ENCODE peak calls at places on chromosomes 2 and 18, in four cellular contexts. F is HepG2, K is K562, O is GM12878. D is an unnamed sample.

GRCh38 chr18:31088532-31088931 is 13.7 kb downstream of the DSC2 start:
- DNase-seq in K (no peak), O (no peak), F (no peak), D (no peak)

GRCh38 chr2:8132371-8132831 is 549.5 kb upstream of the ID2 start:
- DNase-seq in K (no peak), F (no peak), O (no peak), D (no peak)

GRCh38 chr2:205646680-205647079 is 35.6 kb upstream of the NRP2 start:
- DNase-seq in K (no peak), F (no peak), O (peak; percentile 38), D (no peak)

GRCh38 chr18:59086522-59086921 is 53.2 kb upstream of the SEC11C start:
- DNase-seq in F (no peak), K (no peak), O (no peak), D (no peak)

GRCh38 chr2:219160186-219161017 is at the start of gene NHEJ1:
- DNase-seq in F (peak; percentile 90), K (peak; percentile 91), O (peak; percentile 65), D (peak; percentile 98)

GRCh38 chr2:96093528-96093927 is 22.8 kb downstream of the ADRA2B start:
- DNase-seq in K (no peak), F (no peak), O (no peak), D (no peak)

GRCh38 chr2:70958759-70959158 is 19.7 kb upstream of the ANKRD53 start:
- DNase-seq in O (no peak), F (no peak), K (no peak), D (no peak)

GRCh38 chr2:26562811-26563645 is 78.1 kb downstream of the CIB4 start:
- DNase-seq in O (no peak), K (no peak), F (no peak), D (no peak)

GRCh38 chr2:176976766-176977165 is 235.8 kb upstream of the HNRNPA3 start:
- DNase-seq in K (no peak), O (no peak), F (no peak), D (no peak)

GRCh38 chr2:105184420-105184819 is 57.1 kb upstream of the GPR45 start:
- DNase-seq in K (no peak), F (peak; percentile 29), O (no peak), D (no peak)

GRCh38 chr2:163785162-163785561 is 49.4 kb upstream of the FIGN start:
- DNase-seq in K (no peak), O (no peak), F (no peak), D (no peak)

GRCh38 chr2:12728221-12728777 is 11.6 kb downstream of the TRIB2 start:
- DNase-seq in F (no peak), K (no peak), O (peak; percentile 93), D (no peak)

GRCh38 chr2:156190532-156190931 is 142.0 kb downstream of the NR4A2 start:
- DNase-seq in F (no peak), K (no peak), O (no peak), D (no peak)

GRCh38 chr18:37482433-37482832 is 83.2 kb downstream of the CELF4 start:
- DNase-seq in O (no peak), K (no peak), F (no peak), D (peak; percentile 64)

GRCh38 chr2:109318150-109318948 is 189.3 kb downstream of the SH3RF3 start:
- DNase-seq in K (no peak), O (no peak), F (peak; percentile 20), D (peak; percentile 82)

GRCh38 chr2:8548065-8548870 is 133.6 kb upstream of the ID2 start:
- DNase-seq in F (no peak), K (no peak), O (no peak), D (no peak)

GRCh38 chr18:21769206-21769605 is 28.6 kb downstream of the MIB1 start:
- DNase-seq in O (no peak), K (no peak), F (no peak), D (no peak)

GRCh38 chr2:183049420-183049819 is 11.2 kb upstream of the NCKAP1 start:
- DNase-seq in O (no peak), F (no peak), K (no peak), D (no peak)

GRCh38 chr18:9568186-9568585 is 46.2 kb downstream of the PPP4R1 start:
- DNase-seq in K (no peak), F (no peak), O (no peak), D (no peak)

GRCh38 chr2:43101751-43102150 is 124.7 kb downstream of the ZFP36L2 start:
- DNase-seq in F (no peak), K (no peak), O (no peak), D (no peak)
- H3K9ac ChIP-seq in F (no peak overlapping the region), K (no peak overlapping the region), O (no peak overlapping the region), D (no peak overlapping the region)

GRCh38 chr18:213505-213904 is 54.3 kb downstream of the THOC1 start:
- DNase-seq in O (no peak), K (no peak), F (no peak), D (no peak)
- TF ChIP-seq SMC3 in O (no peak), K (no peak), F (no peak), D (no peak)

DNA sequence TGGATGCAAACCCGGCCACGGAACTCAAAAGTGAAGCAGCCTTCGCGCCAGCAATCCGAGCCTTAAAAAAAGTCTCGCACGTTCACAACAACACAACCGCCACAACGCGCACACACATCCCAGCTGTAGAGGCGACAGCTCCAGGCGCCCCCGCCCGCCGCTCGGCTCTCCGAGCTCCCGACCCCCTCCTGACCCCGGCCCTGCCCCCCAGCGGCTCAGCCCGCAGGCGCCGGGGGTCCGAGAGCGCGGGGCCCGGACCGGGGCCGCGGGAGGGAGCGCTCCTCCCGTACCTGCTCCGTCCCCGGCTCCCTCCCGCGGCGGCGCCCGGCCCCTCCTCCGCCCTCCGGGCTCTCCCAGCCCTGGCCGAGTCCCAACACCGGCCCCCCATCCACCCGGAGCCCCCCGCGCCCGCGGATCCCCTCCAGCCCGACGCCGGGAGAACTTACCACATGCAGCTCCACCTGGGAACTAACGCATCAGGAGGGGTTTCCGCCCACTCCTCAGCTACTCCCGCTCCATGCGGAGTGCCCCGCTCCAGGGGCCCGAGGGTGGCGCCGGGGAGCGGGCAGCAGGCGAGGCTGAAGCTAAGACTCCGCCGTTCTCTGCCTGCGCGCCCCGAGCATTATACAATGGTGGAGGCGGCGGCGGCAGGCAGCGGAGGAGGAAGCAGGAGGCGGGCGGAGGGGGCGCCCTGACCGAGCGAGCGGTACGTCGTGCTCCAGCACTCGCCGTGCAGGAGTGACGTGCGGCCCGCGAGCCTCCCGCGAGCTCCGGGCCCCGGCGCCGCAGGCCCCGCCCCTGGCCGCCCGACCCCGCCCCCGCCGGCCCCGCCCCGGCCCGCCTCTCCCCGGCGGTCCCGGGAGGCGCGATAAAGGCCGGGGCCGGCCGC is at the start of gene SERTAD2:
- DNase-seq in K (peak; percentile 93), O (no peak), F (peak; percentile 75), D (peak; percentile 98)
- TF ChIP-seq ZBTB33 in K (peak; percentile 15), O (no peak), F (peak; percentile 29), D (no peak)

DNA sequence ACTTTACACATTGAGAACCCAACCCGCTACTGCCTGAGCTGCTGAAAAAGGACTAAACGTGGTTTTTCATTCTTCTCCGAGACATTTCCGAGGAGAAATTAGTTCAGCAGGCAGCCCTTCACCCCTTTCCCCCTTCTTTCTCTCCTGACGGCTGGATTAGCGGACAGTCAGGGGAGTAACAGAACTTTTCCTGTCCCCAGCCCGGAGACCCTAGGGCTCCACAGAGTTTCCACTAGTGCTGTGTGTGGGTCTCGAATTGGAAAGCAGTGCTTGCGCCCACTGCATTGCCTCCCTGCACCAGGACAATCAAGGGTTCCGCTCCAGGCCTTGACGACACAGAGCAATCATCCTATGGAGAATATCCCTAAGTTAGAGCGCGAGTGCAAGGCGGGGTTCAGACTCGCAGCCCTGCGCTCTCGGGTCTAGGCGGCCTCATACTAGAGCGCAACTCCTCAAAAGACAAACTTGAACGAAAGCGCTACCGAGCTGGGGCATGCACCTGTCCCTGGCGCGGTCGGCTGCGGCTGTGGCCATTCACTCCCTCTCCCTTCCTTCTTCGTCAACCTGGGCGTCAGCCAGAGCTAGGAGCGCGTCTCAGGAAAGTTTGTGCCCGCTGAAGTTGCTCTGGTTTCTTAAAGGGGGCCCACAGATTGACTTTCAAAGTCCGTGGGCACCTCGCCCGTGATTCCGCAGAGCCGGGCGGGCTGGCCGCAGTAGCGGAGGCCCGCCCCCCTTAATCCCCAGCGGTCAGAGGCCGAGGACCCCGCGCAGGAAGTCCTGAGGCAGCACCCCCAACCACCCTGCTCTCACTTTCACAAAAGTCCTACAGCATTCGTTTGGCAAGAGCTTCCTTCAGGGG is 811 bp downstream of the OSR1 start:
- DNase-seq in O (no peak), F (no peak), K (no peak), D (peak; percentile 46)
- H3K9ac ChIP-seq in O (no peak overlapping the region), F (peak overlapping the region; percentile 42), K (no peak overlapping the region), D (peak overlapping the region; percentile 89)

GRCh38 chr2:237520290-237520689 is 33.2 kb downstream of the MLPH start:
- DNase-seq in K (no peak), F (no peak), O (no peak), D (no peak)
- TF ChIP-seq SMC3 in K (no peak), F (no peak), O (no peak), D (no peak)

GRCh38 chr2:161999331-161999730 is 74.7 kb downstream of the DPP4 start:
- DNase-seq in O (no peak), F (no peak), K (no peak), D (no peak)

GRCh38 chr2:161994766-161995165 is 79.2 kb downstream of the DPP4 start:
- DNase-seq in K (no peak), O (no peak), F (no peak), D (no peak)

GRCh38 chr2:161992526-161992925 is 81.5 kb downstream of the DPP4 start:
- DNase-seq in K (no peak), F (no peak), O (peak; percentile 11), D (no peak)

GRCh38 chr2:161991991-161992390 is 82.0 kb downstream of the DPP4 start:
- DNase-seq in F (no peak), K (no peak), O (no peak), D (no peak)

GRCh38 chr2:161995553-161996016 is 78.4 kb downstream of the DPP4 start:
- DNase-seq in O (no peak), F (peak; percentile 92), K (no peak), D (no peak)
- TF ChIP-seq ZBTB33 in O (no peak), F (no peak), K (no peak), D (no peak)

GRCh38 chr2:150767924-150768801 is 280.7 kb upstream of the RND3 start:
- DNase-seq in K (no peak), F (no peak), O (no peak), D (no peak)
- H3K9ac ChIP-seq in K (no peak overlapping the region), F (no peak overlapping the region), O (no peak overlapping the region), D (no peak overlapping the region)

GRCh38 chr2:210445116-210445707 is 31.3 kb downstream of the LANCL1 start:
- DNase-seq in F (peak; percentile 18), O (no peak), K (peak; percentile 8), D (peak; percentile 36)
- TF ChIP-seq SMC3 in F (no peak), O (peak; percentile 31), K (no peak), D (peak; percentile 14)

GRCh38 chr2:126644630-126645191 is 11.2 kb upstream of the GYPC start:
- DNase-seq in K (peak; percentile 44), O (no peak), F (no peak), D (no peak)

GRCh38 chr2:126642031-126642430 is 13.9 kb upstream of the GYPC start:
- DNase-seq in K (no peak), O (no peak), F (no peak), D (no peak)

GRCh38 chr2:126643431-126643830 is 12.5 kb upstream of the GYPC start:
- DNase-seq in F (no peak), O (no peak), K (no peak), D (no peak)

GRCh38 chr2:126645211-126645618 is 10.7 kb upstream of the GYPC start:
- DNase-seq in O (no peak), F (no peak), K (peak; percentile 74), D (no peak)

GRCh38 chr2:126643972-126644371 is 12.0 kb upstream of the GYPC start:
- DNase-seq in F (no peak), O (no peak), K (no peak), D (no peak)
- TF ChIP-seq ZBTB33 in F (no peak), O (no peak), K (no peak), D (no peak)